ENCODE peak calls at places on chromosomes 16 and 17, in nine cellular contexts. S is activated T-helper 1 cell treated with anti-CD3 and anti-CD28 coated beads, Interleukin-2, amount 50 U/mL, for 16 hours; I is body of pancreas; P is CD8-positive, alpha-beta memory T cell; T is erythroblast; F is C1 segment of cervical spinal cord; X is GM18507; L is tibial nerve; C is AG04450. E is an unnamed sample.
A peak's percentile ranks its signal among the peaks of the same experiment; 100 is the strongest.

GRCh38 chr17:65892912-65893377 is 299.0 kb downstream of the CEP112 start:
- DNase-seq in S (no peak), I (no peak), P (no peak), T (no peak), F (no peak), X (no peak), L (no peak), C (no peak), E (no peak)

GRCh38 chr16:75256871-75257343 is 5.5 kb upstream of the BCAR1 start:
- DNase-seq in S (no peak), I (no peak), P (no peak), T (peak; percentile 79), F (no peak), X (no peak), L (no peak), C (no peak), E (no peak)

GRCh38 chr16:3804426-3805016 is 76.0 kb downstream of the CREBBP start:
- DNase-seq in S (no peak), I (no peak), P (no peak), T (no peak), F (no peak), X (no peak), L (no peak), C (no peak), E (no peak)

GRCh38 chr16:48556913-48557351 is 53.0 kb downstream of the N4BP1 start:
- DNase-seq in S (no peak), I (no peak), P (no peak), T (no peak), F (no peak), X (no peak), L (no peak), C (peak; percentile 49), E (no peak)

GRCh38 chr16:30491744-30492308 is 19.3 kb downstream of the ITGAL start:
- DNase-seq in S (no peak), I (peak; percentile 16), P (no peak), T (no peak), F (no peak), X (no peak), L (no peak), C (peak; percentile 23), E (no peak)

GRCh38 chr17:71724339-71724738 is 396.5 kb upstream of the SOX9 start:
- DNase-seq in S (no peak), I (no peak), P (no peak), T (no peak), F (no peak), X (no peak), L (no peak), C (no peak), E (no peak)

GRCh38 chr17:78745407-78746088 is 36.5 kb downstream of the CYTH1 start:
- DNase-seq in S (no peak), I (peak; percentile 51), P (peak; percentile 27), T (peak; percentile 37), F (no peak), X (no peak), L (no peak), C (no peak), E (peak; percentile 59)

GRCh38 chr17:39927928-39928867 is 666 bp downstream of the LRRC3C start:
- DNase-seq in S (no peak), I (peak; percentile 52), P (no peak), T (peak; percentile 40), F (no peak), X (no peak), L (no peak), C (no peak), E (no peak)

E was measured in immature natural killer cell.